ENCODE peak calls at places on chromosomes 1 and 21, in six cellular contexts. G is AG08395; C is CD8-positive, alpha-beta T cell; F is amniotic stem cell; J is stimulated activated CD8-positive, alpha-beta memory T cell treated with anti-CD3 and anti-CD28 coated beads, Interleukin-15, amount 100 ng/mL, for 24 hours; B is AG08396. D is an unnamed sample.

GRCh38 chr1:93779540-93780121 is 98.0 kb upstream of the BCAR3 start:
- DNase-seq in F (peak), J (no peak), G (no peak), C (no peak), B (no peak), D (peak)

GRCh38 chr1:204384636-204385354 is 25.1 kb upstream of the PLEKHA6 start:
- DNase-seq in B (peak), J (no peak), C (no peak), G (peak), F (peak), D (peak)

GRCh38 chr1:15803380-15803779 is 4.1 kb downstream of the UQCRHL start:
- DNase-seq in C (peak), G (no peak), F (no peak), B (no peak), J (no peak), D (peak)

GRCh38 chr1:215360786-215361185 is 206.3 kb upstream of the KCTD3 start:
- DNase-seq in J (no peak), B (no peak), F (no peak), G (no peak), C (no peak), D (peak)

GRCh38 chr1:53927376-53927881 is 18.1 kb downstream of the IFT25 start:
- DNase-seq in B (no peak), F (no peak), C (no peak), G (no peak), J (no peak), D (no peak)

GRCh38 chr1:192654607-192655389 is 18.9 kb downstream of the RGS13 start:
- DNase-seq in C (no peak), F (peak), J (no peak), B (peak), G (peak), D (peak)

GRCh38 chr1:43214465-43215444 is 42.6 kb downstream of the CFAP57 start:
- DNase-seq in B (no peak), J (no peak), G (no peak), F (no peak), C (no peak), D (no peak)

GRCh38 chr1:178718520-178718919 is 6.5 kb upstream of the RALGPS2 start:
- DNase-seq in F (no peak), G (no peak), C (no peak), J (no peak), B (no peak), D (no peak)

GRCh38 chr21:29805110-29805509 is 134.7 kb downstream of the GRIK1 start:
- DNase-seq in B (no peak), F (no peak), C (no peak), G (no peak), J (no peak), D (no peak)

GRCh38 chr21:44647222-44647552 is 973 bp downstream of the KRTAP10-11 start:
- DNase-seq in G (no peak), C (no peak), J (no peak), F (no peak), B (no peak), D (no peak)

GRCh38 chr1:35442737-35443136 is 114.5 kb downstream of the KIAA0319L start:
- DNase-seq in B (no peak), F (no peak), C (peak), G (no peak), J (peak), D (no peak)

GRCh38 chr1:118113261-118113660 is 71.8 kb downstream of the SPAG17 start:
- DNase-seq in G (peak), C (no peak), B (no peak), F (no peak), J (no peak), D (peak)

GRCh38 chr1:95084317-95085176 is 11.8 kb upstream of the ALG14 start:
- DNase-seq in F (no peak), G (peak), C (peak), J (no peak), B (no peak), D (peak)

GRCh38 chr1:22749919-22750670 is 39.5 kb downstream of the EPHB2 start:
- DNase-seq in B (peak), C (no peak), F (peak), J (no peak), G (peak), D (peak)

GRCh38 chr1:157193702-157194391 is 55.7 kb upstream of the ETV3 start:
- DNase-seq in G (peak), C (peak), J (peak), F (no peak), B (peak), D (peak)

GRCh38 chr1:175829845-175830244 is 86.5 kb upstream of the TNR start:
- DNase-seq in J (no peak), B (no peak), F (no peak), G (no peak), C (no peak), D (no peak)

GRCh38 chr1:45846931-45847330 is 43.5 kb downstream of the MAST2 start:
- DNase-seq in F (no peak), C (no peak), B (no peak), G (peak), J (no peak), D (no peak)

GRCh38 chr1:1072299-1072848 is 1.7 kb downstream of the RNF223 start:
- DNase-seq in B (no peak), J (no peak), G (no peak), F (no peak), C (no peak), D (no peak)

GRCh38 chr1:209589440-209589839 is 5.9 kb downstream of the CAMK1G start:
- DNase-seq in G (no peak), C (no peak), B (peak), J (no peak), F (no peak), D (no peak)

GRCh38 chr21:39934895-39935294 is 67.7 kb downstream of the PCP4 start:
- DNase-seq in J (no peak), F (no peak), C (no peak), B (no peak), G (no peak), D (no peak)

GRCh38 chr21:28885853-28886177 is 106.9 kb downstream of the LTN1 start:
- DNase-seq in F (no peak), C (no peak), G (peak), B (no peak), J (no peak), D (no peak)

GRCh38 chr1:89620664-89621063 is 12.3 kb upstream of the LRRC8C start:
- DNase-seq in C (no peak), G (no peak), B (no peak), F (no peak), J (no peak), D (no peak)

GRCh38 chr1:46487818-46488218 is 1.8 kb upstream of the DMBX1 start:
- DNase-seq in F (no peak), B (no peak), J (no peak), C (no peak), G (no peak), D (no peak)